ENCODE peak calls at places on chromosomes 16 and 17, in four cellular contexts. Y is vagina, Z is breast epithelium, L is GM23248. H is an unnamed sample. For H3K36me3, the result is how much of the 10 kb centered on the place peaks cover.

GRCh38 chr16:47499700-47500264 is 38.7 kb downstream of the PHKB start:
- DNase-seq in Y (no peak), Z (no peak), L (no peak), H (no peak)

GRCh38 chr17:82948957-82949356 is 109.1 kb upstream of the ZNF750 start:
- DNase-seq in Y (no peak), Z (no peak), L (no peak), H (no peak)

GRCh38 chr17:1422907-1423306 is 22.9 kb upstream of the YWHAE start:
- DNase-seq in Y (no peak), Z (no peak), L (peak), H (no peak)

GRCh38 chr16:24139282-24139681 is 116.9 kb upstream of the CACNG3 start:
- DNase-seq in Y (no peak), Z (no peak), L (no peak), H (no peak)

GRCh38 chr16:2206780-2207433 is 1.7 kb downstream of the MLST8 start:
- DNase-seq in Y (no peak), Z (no peak), L (no peak), H (no peak)

GRCh38 chr16:35746963-35747657 is 2287.7 kb downstream of the TP53TG3F start:
- DNase-seq in Y (no peak), Z (no peak), L (no peak), H (no peak)

GRCh38 chr16:80158766-80159165 is 382.0 kb upstream of the DYNLRB2 start:
- DNase-seq in Y (no peak), Z (no peak), L (peak), H (no peak)

GRCh38 chr17:72407336-72408121 is 286.7 kb downstream of the SOX9 start:
- DNase-seq in Y (no peak), Z (peak), L (peak), H (no peak)

GRCh38 chr16:58402796-58403195 is 10.5 kb downstream of the GINS3 start:
- DNase-seq in Y (no peak), Z (no peak), L (no peak), H (no peak)

GRCh38 chr17:57338257-57338919 is 82.1 kb downstream of the MSI2 start:
- DNase-seq in Y (no peak), Z (no peak), L (no peak), H (no peak)

GRCh38 chr16:12294471-12294870 is 317.9 kb downstream of the SNX29 start:
- DNase-seq in Y (no peak), Z (no peak), L (no peak), H (no peak)

DNA sequence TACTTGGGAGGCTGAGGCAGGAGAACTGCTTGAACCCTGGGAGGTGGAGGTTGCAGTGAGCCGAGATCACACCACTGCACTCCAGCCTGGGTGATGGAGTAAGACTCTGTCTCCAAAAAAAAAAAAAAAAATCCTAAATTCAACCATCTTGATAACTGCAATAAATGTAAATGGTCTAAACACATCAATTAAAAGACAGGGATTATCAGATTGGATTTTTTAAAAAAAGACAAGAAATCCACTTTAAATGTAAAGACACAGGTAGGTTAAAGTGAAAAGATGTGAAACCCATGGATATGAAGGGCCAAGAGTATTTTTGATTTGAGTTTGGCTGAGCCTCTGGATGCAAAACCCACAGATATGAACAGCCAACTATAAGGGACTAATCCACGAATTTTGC is 64.2 kb upstream of the ATP2A3 start:
- DNase-seq in Y (no peak), Z (no peak), L (no peak), H (no peak)
- H3K36me3 ChIP-seq in Y (under half), Z (under half), L (half or more), H (half or more)

GRCh38 chr17:75078097-75079022 is 9.4 kb upstream of the SLC16A5 start:
- DNase-seq in Y (no peak), Z (no peak), L (peak), H (no peak)
- H3K4me3 ChIP-seq in Y (peak), Z (peak), L (peak), H (no peak)

GRCh38 chr17:58995247-58995940 is 111.3 kb downstream of the TRIM37 start:
- DNase-seq in Y (no peak), Z (no peak), L (peak), H (no peak)

GRCh38 chr17:59000022-59000421 is 106.7 kb downstream of the TRIM37 start:
- DNase-seq in Y (no peak), Z (no peak), L (no peak), H (no peak)

GRCh38 chr17:58996968-58997367 is 109.7 kb downstream of the TRIM37 start:
- DNase-seq in Y (no peak), Z (no peak), L (no peak), H (no peak)

GRCh38 chr17:58998871-58999270 is 107.8 kb downstream of the TRIM37 start:
- DNase-seq in Y (no peak), Z (no peak), L (no peak), H (no peak)

DNA sequence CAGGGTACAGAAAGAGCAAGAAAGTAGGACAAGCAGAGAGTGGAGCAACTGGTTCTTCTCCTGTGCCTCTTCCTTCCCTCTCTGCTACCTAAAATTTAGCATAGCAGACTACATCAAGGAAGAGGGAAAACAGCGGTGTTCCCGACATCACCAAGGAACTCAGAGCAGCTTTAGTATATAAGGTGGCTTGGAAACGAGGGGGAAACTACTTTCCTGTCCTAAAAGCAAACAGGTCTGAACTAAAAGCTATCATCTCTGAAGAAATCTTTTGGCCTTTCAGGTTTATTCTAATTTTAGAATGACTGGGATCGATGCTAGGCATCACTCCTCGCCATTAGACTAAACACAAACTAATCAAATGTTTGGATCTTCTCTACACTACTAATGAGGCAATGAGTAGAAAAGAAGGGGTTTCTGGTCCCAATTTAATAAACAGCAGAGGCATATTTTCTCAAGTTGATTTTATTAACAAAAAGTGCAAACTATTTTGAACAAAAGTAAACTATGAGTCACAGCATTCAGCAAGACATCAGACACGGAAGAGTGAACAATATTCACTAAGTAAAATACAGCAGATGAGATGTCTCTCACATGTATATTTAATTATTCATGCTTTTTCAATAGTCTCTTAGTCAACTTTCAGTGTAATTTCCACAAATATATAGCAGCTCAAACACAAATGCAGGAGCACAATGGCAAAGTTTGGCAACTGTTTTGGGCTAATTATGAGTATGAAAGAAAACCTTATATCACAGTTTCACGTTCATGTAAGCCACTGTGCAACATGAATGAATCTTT is 108.7 kb downstream of the TRIM37 start:
- DNase-seq in Y (no peak), Z (no peak), L (peak), H (no peak)
- H3K36me3 ChIP-seq in Y (under half), Z (under half), L (under half), H (under half)

DNA sequence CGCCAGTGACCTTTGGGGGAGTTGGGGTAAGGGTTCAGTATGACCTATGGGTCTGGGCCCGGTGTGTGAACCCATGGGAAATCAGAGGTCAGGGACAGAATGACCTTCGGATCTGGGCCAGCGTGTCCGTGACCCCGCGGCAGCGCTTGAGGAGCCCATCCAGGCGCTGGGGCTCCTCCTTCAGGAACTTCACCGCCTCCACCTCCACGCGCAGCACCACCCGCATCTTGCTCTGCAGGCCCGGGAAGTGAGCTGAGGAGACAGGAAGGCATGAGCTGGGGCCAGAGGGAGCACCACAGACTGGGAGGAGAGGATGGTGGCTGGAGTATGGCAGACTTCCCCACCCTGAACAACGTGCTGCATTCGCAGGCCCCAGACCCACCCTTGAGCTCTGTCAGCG is 53.4 kb downstream of the SRCIN1 start:
- DNase-seq in Y (no peak), Z (no peak), L (no peak), H (no peak)
- H3K4me3 ChIP-seq in Y (no peak), Z (no peak), L (no peak), H (no peak)

DNA sequence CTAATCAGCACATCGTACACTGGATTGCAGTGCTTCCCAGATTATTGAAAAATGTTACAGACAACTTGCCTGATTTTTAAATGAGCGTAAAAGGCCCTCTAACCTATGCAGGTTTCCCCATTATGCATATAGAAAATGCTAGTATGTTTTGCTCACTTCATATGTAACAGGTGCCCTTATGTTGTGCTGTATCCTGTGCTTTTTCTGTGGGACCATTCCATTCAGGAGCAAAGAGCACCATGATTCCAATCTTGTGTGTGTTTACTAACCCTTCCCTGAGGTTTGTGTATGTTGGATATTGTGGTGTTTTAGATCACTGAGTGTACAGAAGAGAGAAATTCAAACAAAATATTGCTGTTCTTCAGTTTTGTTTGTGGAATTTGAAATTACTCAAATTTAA is 12.9 kb downstream of the PTRH2 start:
- DNase-seq in Y (no peak), Z (no peak), L (no peak), H (no peak)
- H3K36me3 ChIP-seq in Y (under half), Z (under half), L (half or more), H (half or more)

GRCh38 chr16:704047-704446 is 1.6 kb downstream of the FBXL16 start:
- DNase-seq in Y (no peak), Z (no peak), L (no peak), H (no peak)

GRCh38 chr16:704552-705380 is 835 bp downstream of the FBXL16 start:
- DNase-seq in Y (no peak), Z (no peak), L (no peak), H (peak)

GRCh38 chr16:703406-703805 is 2.2 kb downstream of the FBXL16 start:
- DNase-seq in Y (no peak), Z (no peak), L (no peak), H (no peak)

GRCh38 chr16:700684-701584 is 4.7 kb downstream of the FBXL16 start:
- DNase-seq in Y (no peak), Z (no peak), L (peak), H (no peak)

DNA sequence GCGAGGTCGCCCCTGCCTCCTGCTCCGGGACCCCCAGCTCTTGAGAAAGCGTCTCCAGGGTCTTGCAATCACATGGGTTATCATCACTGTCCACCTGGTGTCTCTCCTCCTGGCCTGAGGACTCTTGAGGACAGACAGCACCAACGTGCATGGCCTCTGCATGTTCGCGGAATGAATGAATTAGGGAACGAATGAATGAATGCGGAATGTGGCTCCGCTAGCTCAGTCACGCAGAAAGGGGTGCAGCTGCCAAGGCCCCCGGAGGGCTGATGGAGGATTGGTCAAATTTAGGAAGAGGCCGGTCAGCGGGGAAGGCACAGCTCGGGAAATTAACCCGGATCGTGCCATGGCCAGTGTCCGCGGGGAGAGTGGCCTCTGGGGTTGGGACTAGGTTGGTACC is 3.3 kb downstream of the FBXL16 start:
- DNase-seq in Y (no peak), Z (no peak), L (no peak), H (no peak)
- H3K4me3 ChIP-seq in Y (no peak), Z (no peak), L (no peak), H (no peak)